ENCODE peak calls at places on chromosomes 5 and 9, in four cellular contexts. One of them, this sample, is unnamed.

GRCh38 chr5:154474267-154474956 is 3.6 kb downstream of the HAND1 start:
- DNase-seq in GM12878: no peak
- DNase-seq in K562: no peak
- DNase-seq in A549: no peak
- DNase-seq in this sample: no peak

GRCh38 chr9:114072181-114073140 is 5.6 kb downstream of the AMBP start:
- DNase-seq in K562: no peak
- DNase-seq in A549: no peak
- DNase-seq in GM12878: no peak
- DNase-seq in this sample: peak

GRCh38 chr5:128446-128845 is 36.5 kb downstream of the PLEKHG4B start:
- DNase-seq in K562: no peak
- DNase-seq in GM12878: no peak
- DNase-seq in A549: no peak
- DNase-seq in this sample: no peak

GRCh38 chr5:1409386-1410110 is 35.7 kb downstream of the SLC6A3 start:
- DNase-seq in A549: no peak
- DNase-seq in K562: peak
- DNase-seq in GM12878: no peak
- DNase-seq in this sample: peak

GRCh38 chr9:16023466-16023865 is 470.6 kb downstream of the CCDC171 start:
- DNase-seq in GM12878: no peak
- DNase-seq in K562: no peak
- DNase-seq in A549: no peak
- DNase-seq in this sample: peak

GRCh38 chr5:167950126-167950721 is 341.2 kb upstream of the WWC1 start:
- DNase-seq in K562: no peak
- DNase-seq in A549: no peak
- DNase-seq in GM12878: no peak
- DNase-seq in this sample: peak

GRCh38 chr5:172266676-172267092 is 16.9 kb downstream of the UBTD2 start:
- DNase-seq in K562: no peak
- DNase-seq in A549: no peak
- DNase-seq in GM12878: no peak
- DNase-seq in this sample: peak

GRCh38 chr9:136545065-136545965 is 533 bp downstream of the NOTCH1 start:
- DNase-seq in GM12878: no peak
- DNase-seq in A549: no peak
- DNase-seq in K562: peak
- DNase-seq in this sample: no peak

GRCh38 chr5:146466521-146467349 is 19.6 kb downstream of the TCERG1 start:
- DNase-seq in GM12878: no peak
- DNase-seq in K562: no peak
- DNase-seq in A549: no peak
- DNase-seq in this sample: peak

GRCh38 chr9:85744481-85744880 is 2.7 kb upstream of the AGTPBP1 start:
- DNase-seq in A549: no peak
- DNase-seq in K562: no peak
- DNase-seq in GM12878: no peak
- DNase-seq in this sample: no peak

GRCh38 chr5:138369249-138369648 is 16.8 kb downstream of the KDM3B start:
- DNase-seq in A549: no peak
- DNase-seq in K562: no peak
- DNase-seq in GM12878: no peak
- DNase-seq in this sample: no peak

GRCh38 chr5:150448960-150449490 is 514 bp downstream of the RPS14 start:
- DNase-seq in K562: peak
- DNase-seq in A549: no peak
- DNase-seq in GM12878: no peak
- DNase-seq in this sample: no peak

GRCh38 chr5:79241535-79241979 is 5.6 kb downstream of the JMY start:
- DNase-seq in K562: no peak
- DNase-seq in A549: no peak
- DNase-seq in GM12878: no peak
- DNase-seq in this sample: peak

GRCh38 chr9:36327903-36328302 is 69.7 kb upstream of the GNE start:
- DNase-seq in A549: no peak
- DNase-seq in GM12878: no peak
- DNase-seq in K562: no peak
- DNase-seq in this sample: peak

GRCh38 chr9:136204838-136205706 is at the start of gene LHX3:
- DNase-seq in K562: peak
- DNase-seq in A549: no peak
- DNase-seq in GM12878: no peak
- DNase-seq in this sample: no peak

GRCh38 chr9:124855944-124856773 is 2.9 kb downstream of the WDR38 start:
- DNase-seq in A549: peak
- DNase-seq in GM12878: no peak
- DNase-seq in K562: no peak
- DNase-seq in this sample: no peak
- TF ChIP-seq CTCF in A549: peak
- TF ChIP-seq CTCF in GM12878: peak
- TF ChIP-seq CTCF in K562: peak
- TF ChIP-seq CTCF in this sample: peak

GRCh38 chr5:115377468-115378217 is 81.2 kb upstream of the CCDC112 start:
- DNase-seq in A549: peak
- DNase-seq in K562: no peak
- DNase-seq in GM12878: peak
- DNase-seq in this sample: peak
- TF ChIP-seq ELK1 in A549: no peak
- TF ChIP-seq ELK1 in K562: no peak
- TF ChIP-seq ELK1 in GM12878: no peak
- TF ChIP-seq ELK1 in this sample: no peak

GRCh38 chr9:4750021-4750673 is 9.1 kb upstream of the AK3 start:
- DNase-seq in A549: peak
- DNase-seq in K562: peak
- DNase-seq in GM12878: no peak
- DNase-seq in this sample: peak
- TF ChIP-seq CTCF in A549: peak
- TF ChIP-seq CTCF in K562: peak
- TF ChIP-seq CTCF in GM12878: peak
- TF ChIP-seq CTCF in this sample: peak

DNA sequence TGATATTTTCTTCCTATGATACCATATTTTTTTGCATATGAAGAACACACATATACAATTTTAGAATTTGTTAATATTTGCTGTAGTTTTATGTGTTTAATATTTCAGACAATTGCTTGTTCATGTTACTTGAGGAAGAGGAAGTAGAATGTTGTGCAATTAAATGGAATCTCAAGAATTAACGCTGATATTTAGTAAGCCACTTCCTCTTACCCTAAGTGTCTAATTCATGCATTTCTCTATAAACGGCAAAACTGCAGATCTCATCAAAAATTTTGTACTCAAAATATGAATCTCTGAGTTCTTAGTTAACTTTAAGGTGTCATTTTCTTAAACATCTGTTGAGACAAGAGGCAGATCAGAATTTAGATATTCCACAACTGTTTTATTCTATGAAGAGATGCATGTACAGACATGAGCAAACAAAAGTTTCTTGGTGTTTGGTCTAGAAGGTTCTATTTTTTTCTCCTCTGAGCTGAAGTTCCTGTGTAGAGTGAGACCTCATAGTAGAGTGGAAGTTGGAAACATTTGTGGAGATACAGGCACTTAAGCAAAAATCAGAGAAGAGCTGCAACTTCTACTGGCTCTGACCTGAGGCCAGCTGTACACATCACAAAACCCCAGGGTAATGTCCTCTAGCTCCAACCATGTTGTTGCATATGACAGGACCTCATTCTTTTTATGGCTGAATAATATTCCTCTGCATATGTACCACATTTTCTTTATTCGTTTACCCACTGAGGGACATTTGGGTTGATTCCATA is 16.6 kb upstream of the TGFBI start:
- DNase-seq in GM12878: no peak
- DNase-seq in K562: no peak
- DNase-seq in A549: peak
- DNase-seq in this sample: peak
- TF ChIP-seq ELK1 in GM12878: no peak
- TF ChIP-seq ELK1 in K562: no peak
- TF ChIP-seq ELK1 in A549: no peak
- TF ChIP-seq ELK1 in this sample: no peak

DNA sequence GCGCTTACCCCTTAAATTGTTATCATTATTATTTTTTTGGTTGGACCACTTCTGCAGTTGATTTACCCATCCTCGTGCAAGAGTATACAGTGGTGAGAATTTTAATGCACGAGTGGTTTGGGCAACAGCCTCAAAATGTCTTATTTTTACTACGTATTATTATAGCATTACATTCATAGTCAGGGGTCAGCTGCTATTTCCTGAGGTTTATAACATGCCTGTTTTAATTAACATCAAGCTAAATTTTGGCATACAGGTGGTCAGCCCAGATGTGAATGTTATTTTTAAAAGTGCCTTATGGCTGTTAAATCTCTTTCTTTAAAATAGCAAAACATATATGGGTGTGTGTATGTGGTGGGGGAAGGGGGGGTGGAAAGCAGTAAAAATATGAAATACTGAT is 424.4 kb upstream of the CLINT1 start:
- DNase-seq in K562: no peak
- DNase-seq in A549: no peak
- DNase-seq in GM12878: no peak
- DNase-seq in this sample: no peak
- TF ChIP-seq CTCF in K562: no peak
- TF ChIP-seq CTCF in A549: no peak
- TF ChIP-seq CTCF in GM12878: no peak
- TF ChIP-seq CTCF in this sample: no peak

GRCh38 chr5:41246376-41246775 is 33.0 kb upstream of the C6 start:
- DNase-seq in GM12878: no peak
- DNase-seq in K562: no peak
- DNase-seq in A549: peak
- DNase-seq in this sample: peak
- TF ChIP-seq ELK1 in GM12878: no peak
- TF ChIP-seq ELK1 in K562: no peak
- TF ChIP-seq ELK1 in A549: no peak
- TF ChIP-seq ELK1 in this sample: no peak

GRCh38 chr9:102631559-102631958 is 363.6 kb upstream of the CYLC2 start:
- DNase-seq in GM12878: no peak
- DNase-seq in K562: no peak
- DNase-seq in A549: peak
- DNase-seq in this sample: no peak
- TF ChIP-seq CTCF in GM12878: peak
- TF ChIP-seq CTCF in K562: peak
- TF ChIP-seq CTCF in A549: no peak
- TF ChIP-seq CTCF in this sample: peak

GRCh38 chr5:109689740-109690455 is at the start of gene MAN2A1:
- DNase-seq in GM12878: no peak
- DNase-seq in A549: peak
- DNase-seq in K562: peak
- DNase-seq in this sample: peak
- TF ChIP-seq ELK1 in GM12878: no peak
- TF ChIP-seq ELK1 in A549: no peak
- TF ChIP-seq ELK1 in K562: no peak
- TF ChIP-seq ELK1 in this sample: no peak

GRCh38 chr5:135458356-135458755 is 6.2 kb upstream of the TIFAB start:
- DNase-seq in GM12878: no peak
- DNase-seq in K562: no peak
- DNase-seq in A549: no peak
- DNase-seq in this sample: no peak
- TF ChIP-seq CTCF in GM12878: no peak
- TF ChIP-seq CTCF in K562: no peak
- TF ChIP-seq CTCF in A549: no peak
- TF ChIP-seq CTCF in this sample: no peak

GRCh38 chr5:33036128-33036527 is 325.0 kb downstream of the NPR3 start:
- DNase-seq in K562: no peak
- DNase-seq in A549: no peak
- DNase-seq in GM12878: no peak
- DNase-seq in this sample: no peak

GRCh38 chr5:33037101-33037500 is 326.0 kb downstream of the NPR3 start:
- DNase-seq in GM12878: no peak
- DNase-seq in K562: no peak
- DNase-seq in A549: no peak
- DNase-seq in this sample: no peak

GRCh38 chr5:33034777-33035176 is 323.7 kb downstream of the NPR3 start:
- DNase-seq in A549: no peak
- DNase-seq in GM12878: no peak
- DNase-seq in K562: no peak
- DNase-seq in this sample: no peak

DNA sequence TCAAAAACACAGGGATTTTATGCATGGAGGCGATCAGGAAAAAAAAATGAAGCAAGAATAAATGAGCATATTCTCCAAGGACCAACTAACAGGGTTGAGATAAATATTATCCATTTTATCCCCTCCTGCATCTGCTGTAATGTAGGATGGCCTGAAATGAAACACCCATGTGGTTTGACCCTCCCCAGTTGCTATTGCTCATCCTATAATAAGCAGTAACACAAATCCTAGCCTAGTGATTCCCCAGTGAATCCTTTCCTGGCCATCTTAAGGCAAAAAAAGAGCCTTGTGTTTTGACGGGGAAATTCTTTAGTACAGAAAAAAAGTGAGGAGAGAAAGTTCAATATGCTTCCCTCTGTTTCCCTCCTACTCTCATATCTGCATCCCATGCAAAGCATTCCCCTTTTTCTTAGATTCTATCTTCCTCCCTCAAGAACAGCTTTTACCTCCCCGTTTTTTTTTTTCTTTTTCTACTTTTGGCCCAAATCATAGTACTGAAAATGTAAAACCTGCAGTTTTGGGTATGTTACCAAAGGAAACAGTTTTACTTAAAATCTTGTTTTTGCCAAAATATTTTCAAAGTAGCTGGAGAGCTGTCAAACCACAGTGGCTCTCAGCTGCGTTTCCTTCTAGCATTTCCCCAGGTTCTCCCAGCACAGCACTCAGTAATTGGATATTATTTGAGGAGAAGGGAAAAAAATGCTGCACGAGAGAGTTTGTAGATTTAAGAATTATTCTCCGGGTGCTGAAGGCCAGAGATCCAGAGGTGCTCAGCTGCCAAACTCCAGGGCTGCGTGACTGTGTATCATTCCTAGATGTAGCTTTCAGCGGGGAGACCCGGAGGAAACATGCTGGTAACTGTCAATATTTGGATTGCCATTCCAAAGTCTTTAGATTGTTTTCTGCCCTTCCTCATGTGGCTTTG is 321.3 kb downstream of the NPR3 start:
- DNase-seq in A549: no peak
- DNase-seq in GM12878: no peak
- DNase-seq in K562: no peak
- DNase-seq in this sample: peak
- TF ChIP-seq ELK1 in A549: no peak
- TF ChIP-seq ELK1 in GM12878: no peak
- TF ChIP-seq ELK1 in K562: no peak
- TF ChIP-seq ELK1 in this sample: no peak